ENCODE peak calls at places on chromosomes 4 and X, in four cellular contexts. L is neural progenitor cell, Z is HCT116, X is fibroblast of lung. A is an unnamed sample.

GRCh38 chrX:116667346-116667745 is 204.6 kb upstream of the CT83 start:
- DNase-seq in X (no peak), Z (no peak), L (peak), A (no peak)

GRCh38 chr4:16226816-16227461 is 668 bp upstream of the TAPT1 start:
- DNase-seq in Z (no peak), X (peak), L (peak), A (peak)

GRCh38 chrX:143754183-143754582 is 33.6 kb upstream of the SPANXN2 start:
- DNase-seq in L (no peak), X (no peak), Z (no peak), A (no peak)

GRCh38 chr4:40043786-40044185 is 12.9 kb upstream of the N4BP2 start:
- DNase-seq in Z (no peak), L (no peak), X (no peak), A (no peak)

GRCh38 chr4:56843421-56843899 is 22.0 kb upstream of the SPINK2 start:
- DNase-seq in L (no peak), X (peak), Z (no peak), A (no peak)

GRCh38 chr4:8509311-8509950 is 68.9 kb downstream of the TRMT44 start:
- DNase-seq in L (no peak), X (no peak), Z (no peak), A (no peak)

GRCh38 chrX:138986866-138987265 is 275.3 kb upstream of the FGF13 start:
- DNase-seq in Z (no peak), X (no peak), L (no peak), A (no peak)

GRCh38 chr4:143558823-143559756 is 45.6 kb downstream of the SMARCA5 start:
- DNase-seq in L (peak), Z (no peak), X (peak), A (peak)

GRCh38 chr4:12852338-12853307 is 631.5 kb downstream of the RAB28 start:
- DNase-seq in L (peak), Z (peak), X (peak), A (peak)

GRCh38 chrX:109036624-109037023 is 300.3 kb upstream of the IRS4 start:
- DNase-seq in X (no peak), L (no peak), Z (no peak), A (no peak)

GRCh38 chr4:164731827-164732474 is 22.0 kb upstream of the SMIM31 start:
- DNase-seq in L (peak), Z (peak), X (peak), A (peak)

GRCh38 chrX:1500701-1501624 is 36.0 kb downstream of the P2RY8 start:
- DNase-seq in X (no peak), Z (no peak), L (no peak), A (peak)

GRCh38 chr4:188728359-188728758 is 589.1 kb downstream of the TRIML1 start:
- DNase-seq in L (no peak), X (peak), Z (no peak), A (no peak)

GRCh38 chrX:115562492-115562872 is 1.5 kb downstream of the PLS3 start:
- DNase-seq in X (peak), Z (no peak), L (no peak), A (no peak)

GRCh38 chr4:53545238-53545637 is 46.0 kb downstream of the LNX1 start:
- DNase-seq in X (no peak), Z (no peak), L (peak), A (no peak)

GRCh38 chrX:154541896-154542722 is 4.5 kb downstream of the G6PD start:
- DNase-seq in Z (peak), L (no peak), X (peak), A (no peak)

GRCh38 chr4:121233982-121234381 is 69.9 kb upstream of the TNIP3 start:
- DNase-seq in L (peak), X (no peak), Z (no peak), A (no peak)

DNA sequence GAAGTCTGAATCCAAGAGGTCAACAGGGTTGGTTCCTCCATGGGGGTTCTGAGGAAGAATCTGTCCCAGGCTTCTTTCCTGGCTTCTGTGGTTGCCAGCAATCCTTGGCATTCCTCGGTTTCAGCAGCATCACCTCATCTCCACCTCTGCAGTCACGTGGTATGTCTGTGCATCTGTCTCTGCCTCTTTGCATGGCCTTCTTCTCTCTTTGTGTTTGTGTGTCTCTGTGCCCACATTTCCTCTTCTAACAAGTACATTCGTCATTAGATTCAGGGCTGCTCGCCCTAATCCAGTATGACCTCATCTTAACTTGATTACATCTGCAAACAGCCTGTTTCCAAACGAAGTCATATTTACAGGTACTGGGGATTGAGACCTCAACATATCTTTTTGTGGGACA is 114.0 kb downstream of the BCOR start:
- DNase-seq in L (no peak), X (peak), Z (no peak), A (no peak)
- H3K27ac ChIP-seq in L (no peak), X (no peak), Z (no peak), A (no peak)

DNA sequence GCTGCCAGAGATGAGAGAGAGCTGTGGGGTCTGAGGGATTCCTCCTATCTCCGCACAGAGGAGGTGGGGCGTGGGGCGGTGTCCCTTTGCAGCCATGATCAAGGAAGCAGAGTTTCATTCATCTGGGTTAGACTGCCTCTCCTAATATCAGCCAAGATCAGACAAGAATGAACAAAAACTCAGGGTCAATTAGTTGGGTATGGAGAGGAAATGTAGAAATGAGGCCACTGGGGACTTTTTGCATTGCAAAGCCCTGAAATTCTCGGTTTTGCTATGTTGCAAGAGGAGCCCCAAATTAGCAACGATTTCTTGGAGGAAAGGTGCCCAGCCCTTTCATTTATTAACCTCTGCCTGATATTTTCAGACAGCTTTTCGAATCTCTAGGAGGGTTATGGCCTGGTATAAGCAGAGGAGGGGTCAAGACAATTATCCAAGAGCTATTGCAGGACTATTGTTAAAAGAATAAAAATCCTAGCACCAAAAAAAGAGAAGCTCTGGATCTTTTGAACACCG is 34.3 kb upstream of the ACSL1 start:
- DNase-seq in Z (no peak), X (no peak), L (no peak), A (no peak)
- TF ChIP-seq CTCF in Z (no peak), X (no peak), L (no peak), A (no peak)

GRCh38 chrX:26914232-26914631 is 548.9 kb downstream of the PPP4R3C start:
- DNase-seq in L (no peak), X (no peak), Z (no peak), A (no peak)
- H3K4me2 ChIP-seq in L (no peak), X (no peak), Z (no peak), A (no peak)

GRCh38 chrX:71147496-71148277 is 3.0 kb downstream of the NLGN3 start:
- DNase-seq in Z (no peak), L (no peak), X (no peak), A (peak)

GRCh38 chrX:71144651-71145050 is at the start of gene NLGN3:
- DNase-seq in L (peak), X (peak), Z (no peak), A (no peak)

GRCh38 chrX:71140440-71140839 is 4.2 kb upstream of the NLGN3 start:
- DNase-seq in Z (no peak), X (no peak), L (no peak), A (no peak)

GRCh38 chrX:71148278-71148663 is 3.6 kb downstream of the NLGN3 start:
- DNase-seq in L (no peak), X (no peak), Z (no peak), A (no peak)

DNA sequence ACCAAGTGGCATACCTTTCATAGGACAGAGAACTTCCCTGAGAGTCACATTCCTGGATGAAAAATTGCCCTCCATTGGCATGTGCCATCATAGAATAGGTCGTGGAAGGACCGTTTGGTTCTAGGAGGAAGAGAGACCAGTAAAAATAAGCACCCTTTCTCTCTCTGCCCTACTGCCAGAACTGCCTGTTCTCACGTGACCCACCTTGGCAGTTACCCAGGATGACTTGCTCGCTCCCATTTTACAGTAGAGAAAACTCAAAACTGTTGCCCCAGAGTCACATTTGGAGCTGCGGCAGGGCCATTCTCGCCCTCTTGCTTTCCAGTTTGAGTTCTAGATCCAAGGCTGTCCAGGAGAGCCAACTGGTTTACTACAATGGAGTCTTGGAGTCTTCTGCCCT is 1.1 kb upstream of the NLGN3 start:
- DNase-seq in L (no peak), Z (no peak), X (peak), A (no peak)
- H3K27ac ChIP-seq in L (no peak), Z (no peak), X (no peak), A (no peak)

GRCh38 chrX:134023851-134024281 is 38.5 kb upstream of the GPC3 start:
- DNase-seq in L (peak), Z (no peak), X (peak), A (no peak)

GRCh38 chrX:134024686-134025377 is 39.4 kb upstream of the GPC3 start:
- DNase-seq in L (no peak), X (no peak), Z (no peak), A (no peak)

GRCh38 chrX:134025986-134026731 is 40.8 kb upstream of the GPC3 start:
- DNase-seq in X (no peak), L (peak), Z (no peak), A (no peak)

GRCh38 chrX:134019567-134020206 is 34.3 kb upstream of the GPC3 start:
- DNase-seq in Z (no peak), L (peak), X (no peak), A (no peak)

DNA sequence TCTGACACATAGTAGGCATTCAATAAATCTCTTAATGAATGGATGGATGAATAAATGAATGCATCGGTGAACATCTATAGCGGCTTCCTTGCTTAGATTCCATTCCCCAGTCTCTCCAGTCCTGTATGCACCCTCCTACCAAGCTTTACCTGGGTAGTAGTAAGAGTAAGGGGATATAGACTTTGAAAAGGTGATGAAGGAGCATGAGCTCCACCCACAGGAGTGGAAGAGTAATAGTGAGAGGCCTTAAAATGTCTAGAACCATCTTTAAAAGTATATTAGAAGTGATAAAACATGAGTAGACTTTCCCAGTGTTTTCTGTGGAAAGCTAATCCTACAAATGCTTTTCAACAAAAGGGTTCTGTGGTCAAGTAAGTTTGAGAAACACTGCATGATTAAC is 35.5 kb upstream of the GPC3 start:
- DNase-seq in X (no peak), L (no peak), Z (no peak), A (no peak)
- TF ChIP-seq CTCF in X (no peak), L (peak), Z (peak), A (no peak)

GRCh38 chr4:123418486-123418931 is 21.9 kb downstream of the SPRY1 start:
- DNase-seq in Z (no peak), L (peak), X (peak), A (peak)
- H3K4me2 ChIP-seq in Z (peak), L (peak), X (peak), A (peak)

A was measured in OCI-LY7.